ENCODE peak calls at places on chromosome 14, in six cellular contexts. G, M, Z, A, L and T are unnamed samples. For H3K4me1, the result is how much of the 10 kb centered on the place peaks cover.

GRCh38 chr14:74932401-74932901 is 9.4 kb upstream of the RPS6KL1 start:
- DNase-seq in G (no peak), M (no peak), Z (no peak), A (peak), L (no peak), T (no peak)

GRCh38 chr14:73424453-73424852 is 33.9 kb downstream of the NUMB start:
- DNase-seq in G (no peak), M (no peak), Z (no peak), A (no peak), L (peak), T (no peak)

GRCh38 chr14:34104750-34105397 is 154.0 kb upstream of the EGLN3 start:
- DNase-seq in G (no peak), M (no peak), Z (no peak), A (no peak), L (no peak), T (no peak)

GRCh38 chr14:102579696-102580551 is 12.5 kb upstream of the RCOR1 start:
- DNase-seq in G (no peak), M (no peak), Z (peak), A (peak), L (no peak), T (peak)

GRCh38 chr14:104020471-104020870 is 65.0 kb upstream of the ASPG start:
- DNase-seq in G (no peak), M (no peak), Z (no peak), A (no peak), L (no peak), T (no peak)

GRCh38 chr14:104843442-104844305 is 21.4 kb upstream of the CEP170B start:
- DNase-seq in G (no peak), M (no peak), Z (no peak), A (no peak), L (no peak), T (peak)

GRCh38 chr14:63632932-63633514 is 8.6 kb downstream of the WDR89 start:
- DNase-seq in G (peak), M (peak), Z (peak), A (peak), L (peak), T (peak)

GRCh38 chr14:24900281-24900868 is 149.6 kb downstream of the STXBP6 start:
- DNase-seq in G (no peak), M (no peak), Z (no peak), A (no peak), L (no peak), T (peak)

GRCh38 chr14:33259764-33260163 is 321.1 kb downstream of the NPAS3 start:
- DNase-seq in G (no peak), M (no peak), Z (no peak), A (peak), L (no peak), T (no peak)

GRCh38 chr14:67442139-67442906 is 30.4 kb upstream of the PLEK2 start:
- DNase-seq in G (peak), M (no peak), Z (no peak), A (no peak), L (no peak), T (no peak)

GRCh38 chr14:104144911-104145825 is 6.8 kb downstream of the KIF26A start:
- DNase-seq in G (no peak), M (no peak), Z (no peak), A (no peak), L (no peak), T (no peak)

GRCh38 chr14:64232944-64233343 is 61.2 kb downstream of the ESR2 start:
- DNase-seq in G (no peak), M (no peak), Z (no peak), A (no peak), L (peak), T (no peak)

GRCh38 chr14:83085141-83085540 is 1551.5 kb upstream of the SEL1L start:
- DNase-seq in G (no peak), M (no peak), Z (no peak), A (no peak), L (no peak), T (no peak)

GRCh38 chr14:64692597-64693350 is 11.4 kb upstream of the PLEKHG3 start:
- DNase-seq in G (no peak), M (no peak), Z (no peak), A (peak), L (no peak), T (peak)

GRCh38 chr14:60266021-60266937 is 17.3 kb downstream of the PPM1A start:
- DNase-seq in G (no peak), M (peak), Z (no peak), A (peak), L (peak), T (peak)

GRCh38 chr14:23183479-23183878 is at the start of gene SLC7A8:
- DNase-seq in G (no peak), M (peak), Z (peak), A (peak), L (peak), T (peak)

GRCh38 chr14:58565834-58566233 is 71.9 kb upstream of the DACT1 start:
- DNase-seq in G (no peak), M (no peak), Z (no peak), A (no peak), L (no peak), T (no peak)

GRCh38 chr14:56173360-56173922 is 55.2 kb downstream of the PELI2 start:
- DNase-seq in G (no peak), M (no peak), Z (no peak), A (no peak), L (no peak), T (no peak)

GRCh38 chr14:56170028-56170427 is 51.8 kb downstream of the PELI2 start:
- DNase-seq in G (no peak), M (no peak), Z (no peak), A (no peak), L (no peak), T (no peak)

GRCh38 chr14:56172074-56172473 is 53.9 kb downstream of the PELI2 start:
- DNase-seq in G (no peak), M (no peak), Z (no peak), A (no peak), L (no peak), T (no peak)

GRCh38 chr14:56170877-56171422 is 52.7 kb downstream of the PELI2 start:
- DNase-seq in G (no peak), M (no peak), Z (no peak), A (no peak), L (no peak), T (no peak)

GRCh38 chr14:56172571-56172971 is 54.4 kb downstream of the PELI2 start:
- DNase-seq in G (no peak), M (no peak), Z (no peak), A (peak), L (no peak), T (peak)
- H3K4me1 ChIP-seq in G (under half), M (under half), Z (under half), A (under half), L (under half), T (under half)

DNA sequence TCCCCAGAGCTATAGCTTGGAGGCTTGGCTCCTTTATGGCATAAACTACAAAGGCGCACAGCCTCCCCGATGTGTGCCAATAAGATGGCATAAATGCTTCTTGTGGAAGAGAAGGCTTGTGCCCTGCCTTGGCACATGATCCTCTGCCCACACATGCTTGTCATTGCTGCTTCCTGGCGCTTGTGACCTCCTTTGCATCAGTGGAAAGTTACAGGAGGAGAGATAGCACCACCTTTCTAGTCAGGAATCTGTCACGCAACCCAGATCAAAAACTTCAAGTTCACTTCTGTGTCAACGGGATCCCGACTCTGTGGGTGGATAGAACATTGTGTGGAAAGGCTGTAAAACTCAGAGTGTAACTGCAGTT is 183.8 kb upstream of the HIF1A start:
- DNase-seq in G (no peak), M (no peak), Z (no peak), A (no peak), L (no peak), T (no peak)
- H2AFZ ChIP-seq in G (no peak), M (no peak), Z (no peak), A (no peak), L (peak), T (peak)

DNA sequence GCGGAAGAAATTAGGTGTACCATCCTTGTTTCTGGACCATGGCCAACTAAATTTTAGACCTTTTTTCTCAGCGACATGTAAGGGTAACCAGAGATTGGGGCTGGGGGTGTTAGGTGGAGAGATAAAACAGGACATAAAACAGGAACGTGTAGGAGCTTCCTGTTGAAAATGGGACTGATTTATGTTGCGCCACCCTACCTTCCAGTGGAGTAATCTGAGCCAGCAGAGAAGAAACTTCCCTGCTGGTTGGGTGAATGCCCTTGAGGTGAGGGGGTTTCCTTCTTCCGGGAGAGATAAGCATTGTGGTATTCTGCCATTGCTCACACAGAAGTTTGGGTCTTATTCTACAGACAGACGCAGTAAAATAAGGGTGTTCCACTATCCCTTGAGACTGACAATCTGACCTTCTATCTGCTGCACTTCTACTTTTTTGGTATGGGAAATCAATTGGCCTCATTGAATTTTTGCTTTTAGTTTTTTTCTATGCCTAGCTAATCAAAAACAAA is 417.6 kb downstream of the PCNX1 start:
- DNase-seq in G (no peak), M (no peak), Z (peak), A (no peak), L (peak), T (no peak)
- TF ChIP-seq EZH2phosphoT487 in G (no peak), M (no peak), Z (no peak), A (no peak), L (no peak), T (no peak)

GRCh38 chr14:52352546-52352945 is 38.4 kb downstream of the PTGER2 start:
- DNase-seq in G (no peak), M (no peak), Z (no peak), A (no peak), L (no peak), T (no peak)

GRCh38 chr14:52355526-52355925 is 41.4 kb downstream of the PTGER2 start:
- DNase-seq in G (no peak), M (no peak), Z (no peak), A (peak), L (no peak), T (no peak)

GRCh38 chr14:52355016-52355430 is 40.9 kb downstream of the PTGER2 start:
- DNase-seq in G (no peak), M (no peak), Z (peak), A (peak), L (no peak), T (peak)

GRCh38 chr14:52356025-52356424 is 41.9 kb downstream of the PTGER2 start:
- DNase-seq in G (no peak), M (no peak), Z (no peak), A (peak), L (no peak), T (no peak)

GRCh38 chr14:52354257-52354656 is 40.1 kb downstream of the PTGER2 start:
- DNase-seq in G (no peak), M (no peak), Z (no peak), A (peak), L (no peak), T (no peak)
- H3K4me1 ChIP-seq in G (under half), M (under half), Z (under half), A (half or more), L (under half), T (half or more)